ENCODE peak calls at places on chromosomes 4 and X, in eight cellular contexts. One of them, this sample, is unnamed.
A peak's percentile ranks its signal among the peaks of the same experiment; 100 is the strongest.

GRCh38 chr4:100539706-100540105 is 21.9 kb upstream of the EMCN start:
- DNase-seq in H9: no peak
- DNase-seq in psoas muscle: no peak
- DNase-seq in CD4-positive, alpha-beta T cell: no peak
- DNase-seq in PC-9: no peak
- DNase-seq in thoracic aorta: no peak
- DNase-seq in upper lobe of right lung: no peak
- DNase-seq in IMR-90: no peak
- DNase-seq in this sample: no peak

GRCh38 chr4:80615099-80615498 is 279.6 kb downstream of the CFAP299 start:
- DNase-seq in H9: no peak
- DNase-seq in thoracic aorta: no peak
- DNase-seq in IMR-90: no peak
- DNase-seq in upper lobe of right lung: no peak
- DNase-seq in PC-9: no peak
- DNase-seq in psoas muscle: no peak
- DNase-seq in CD4-positive, alpha-beta T cell: no peak
- DNase-seq in this sample: no peak

GRCh38 chr4:184644553-184645307 is 4.5 kb downstream of the CASP3 start:
- DNase-seq in PC-9: no peak
- DNase-seq in thoracic aorta: no peak
- DNase-seq in IMR-90: peak; percentile 40
- DNase-seq in H9: no peak
- DNase-seq in upper lobe of right lung: no peak
- DNase-seq in psoas muscle: no peak
- DNase-seq in CD4-positive, alpha-beta T cell: no peak
- DNase-seq in this sample: no peak

GRCh38 chrX:68433981-68434299 is 645 bp upstream of the OPHN1 start:
- DNase-seq in H9: no peak
- DNase-seq in thoracic aorta: no peak
- DNase-seq in CD4-positive, alpha-beta T cell: no peak
- DNase-seq in upper lobe of right lung: no peak
- DNase-seq in IMR-90: no peak
- DNase-seq in PC-9: no peak
- DNase-seq in psoas muscle: no peak
- DNase-seq in this sample: no peak

GRCh38 chr4:102684605-102685052 is 76.1 kb downstream of the MANBA start:
- DNase-seq in upper lobe of right lung: no peak
- DNase-seq in psoas muscle: no peak
- DNase-seq in H9: no peak
- DNase-seq in IMR-90: peak; percentile 92
- DNase-seq in thoracic aorta: no peak
- DNase-seq in PC-9: no peak
- DNase-seq in CD4-positive, alpha-beta T cell: no peak
- DNase-seq in this sample: peak; percentile 76

GRCh38 chrX:53479295-53479694 is 45.1 kb upstream of the HSD17B10 start:
- DNase-seq in upper lobe of right lung: no peak
- DNase-seq in CD4-positive, alpha-beta T cell: no peak
- DNase-seq in IMR-90: peak; percentile 16
- DNase-seq in psoas muscle: no peak
- DNase-seq in thoracic aorta: no peak
- DNase-seq in H9: peak; percentile 55
- DNase-seq in PC-9: no peak
- DNase-seq in this sample: no peak

GRCh38 chr4:44632733-44633132 is 18.7 kb downstream of the YIPF7 start:
- DNase-seq in IMR-90: no peak
- DNase-seq in psoas muscle: no peak
- DNase-seq in CD4-positive, alpha-beta T cell: no peak
- DNase-seq in thoracic aorta: no peak
- DNase-seq in H9: no peak
- DNase-seq in upper lobe of right lung: no peak
- DNase-seq in PC-9: no peak
- DNase-seq in this sample: no peak

GRCh38 chr4:5928241-5928640 is 35.4 kb upstream of the CRMP1 start:
- DNase-seq in PC-9: no peak
- DNase-seq in CD4-positive, alpha-beta T cell: no peak
- DNase-seq in IMR-90: no peak
- DNase-seq in thoracic aorta: no peak
- DNase-seq in H9: no peak
- DNase-seq in upper lobe of right lung: no peak
- DNase-seq in psoas muscle: no peak
- DNase-seq in this sample: no peak

GRCh38 chrX:63739885-63740284 is 45.1 kb downstream of the ARHGEF9 start:
- DNase-seq in CD4-positive, alpha-beta T cell: no peak
- DNase-seq in PC-9: no peak
- DNase-seq in IMR-90: no peak
- DNase-seq in psoas muscle: no peak
- DNase-seq in thoracic aorta: no peak
- DNase-seq in upper lobe of right lung: no peak
- DNase-seq in H9: peak; percentile 30
- DNase-seq in this sample: no peak

GRCh38 chr4:138175337-138175794 is 66.8 kb downstream of the SLC7A11 start:
- DNase-seq in upper lobe of right lung: no peak
- DNase-seq in CD4-positive, alpha-beta T cell: no peak
- DNase-seq in thoracic aorta: no peak
- DNase-seq in PC-9: no peak
- DNase-seq in H9: no peak
- DNase-seq in IMR-90: peak; percentile 61
- DNase-seq in psoas muscle: no peak
- DNase-seq in this sample: no peak

GRCh38 chr4:138512766-138513165 is 270.6 kb upstream of the SLC7A11 start:
- DNase-seq in H9: no peak
- DNase-seq in IMR-90: no peak
- DNase-seq in thoracic aorta: no peak
- DNase-seq in PC-9: no peak
- DNase-seq in upper lobe of right lung: no peak
- DNase-seq in psoas muscle: no peak
- DNase-seq in CD4-positive, alpha-beta T cell: no peak
- DNase-seq in this sample: no peak

GRCh38 chr4:46506876-46507275 is 116.9 kb upstream of the GABRA2 start:
- DNase-seq in upper lobe of right lung: no peak
- DNase-seq in psoas muscle: no peak
- DNase-seq in IMR-90: no peak
- DNase-seq in H9: no peak
- DNase-seq in CD4-positive, alpha-beta T cell: no peak
- DNase-seq in PC-9: no peak
- DNase-seq in thoracic aorta: no peak
- DNase-seq in this sample: peak; percentile 26

GRCh38 chr4:86834901-86835300 is 14.3 kb downstream of the SLC10A6 start:
- DNase-seq in thoracic aorta: no peak
- DNase-seq in CD4-positive, alpha-beta T cell: no peak
- DNase-seq in upper lobe of right lung: no peak
- DNase-seq in psoas muscle: no peak
- DNase-seq in IMR-90: peak; percentile 89
- DNase-seq in PC-9: no peak
- DNase-seq in H9: no peak
- DNase-seq in this sample: no peak

GRCh38 chrX:40943093-40943641 is 142.1 kb upstream of the USP9X start:
- DNase-seq in psoas muscle: no peak
- DNase-seq in IMR-90: no peak
- DNase-seq in upper lobe of right lung: no peak
- DNase-seq in CD4-positive, alpha-beta T cell: no peak
- DNase-seq in PC-9: no peak
- DNase-seq in H9: no peak
- DNase-seq in thoracic aorta: no peak
- DNase-seq in this sample: no peak

GRCh38 chr4:113153529-113154101 is 104.2 kb downstream of the ANK2 start:
- DNase-seq in CD4-positive, alpha-beta T cell: no peak
- DNase-seq in PC-9: no peak
- DNase-seq in upper lobe of right lung: no peak
- DNase-seq in psoas muscle: no peak
- DNase-seq in thoracic aorta: no peak
- DNase-seq in IMR-90: no peak
- DNase-seq in H9: no peak
- DNase-seq in this sample: peak; percentile 8

GRCh38 chr4:40856836-40857362 is 107.1 kb downstream of the NSUN7 start:
- DNase-seq in H9: peak; percentile 91
- DNase-seq in psoas muscle: peak; percentile 66
- DNase-seq in upper lobe of right lung: peak; percentile 88
- DNase-seq in IMR-90: peak; percentile 38
- DNase-seq in PC-9: no peak
- DNase-seq in thoracic aorta: no peak
- DNase-seq in CD4-positive, alpha-beta T cell: peak; percentile 53
- DNase-seq in this sample: no peak

GRCh38 chrX:105167233-105167632 is 53.3 kb downstream of the TEX13A start:
- DNase-seq in upper lobe of right lung: no peak
- DNase-seq in PC-9: no peak
- DNase-seq in IMR-90: no peak
- DNase-seq in H9: no peak
- DNase-seq in CD4-positive, alpha-beta T cell: no peak
- DNase-seq in thoracic aorta: no peak
- DNase-seq in psoas muscle: no peak
- DNase-seq in this sample: no peak

GRCh38 chr4:7629855-7630254 is 195.1 kb upstream of the PSAPL1 start:
- DNase-seq in CD4-positive, alpha-beta T cell: no peak
- DNase-seq in PC-9: no peak
- DNase-seq in thoracic aorta: no peak
- DNase-seq in psoas muscle: no peak
- DNase-seq in H9: no peak
- DNase-seq in IMR-90: no peak
- DNase-seq in upper lobe of right lung: no peak
- DNase-seq in this sample: no peak

GRCh38 chrX:22652596-22652995 is 347.2 kb upstream of the DDX53 start:
- DNase-seq in thoracic aorta: no peak
- DNase-seq in H9: peak; percentile 60
- DNase-seq in CD4-positive, alpha-beta T cell: no peak
- DNase-seq in IMR-90: peak; percentile 50
- DNase-seq in psoas muscle: no peak
- DNase-seq in PC-9: no peak
- DNase-seq in upper lobe of right lung: no peak
- DNase-seq in this sample: no peak

GRCh38 chr4:3486556-3487270 is 23.6 kb downstream of the DOK7 start:
- DNase-seq in CD4-positive, alpha-beta T cell: no peak
- DNase-seq in thoracic aorta: no peak
- DNase-seq in upper lobe of right lung: no peak
- DNase-seq in psoas muscle: no peak
- DNase-seq in IMR-90: no peak
- DNase-seq in PC-9: no peak
- DNase-seq in H9: no peak
- DNase-seq in this sample: no peak

GRCh38 chr4:89724716-89725115 is 112.2 kb downstream of the SNCA start:
- DNase-seq in IMR-90: peak; percentile 91
- DNase-seq in H9: no peak
- DNase-seq in thoracic aorta: no peak
- DNase-seq in upper lobe of right lung: no peak
- DNase-seq in PC-9: no peak
- DNase-seq in psoas muscle: no peak
- DNase-seq in CD4-positive, alpha-beta T cell: no peak
- DNase-seq in this sample: peak; percentile 18
- H3K27ac ChIP-seq in IMR-90: no peak overlapping the region
- H3K27ac ChIP-seq in H9: no peak overlapping the region
- H3K27ac ChIP-seq in thoracic aorta: no peak overlapping the region
- H3K27ac ChIP-seq in upper lobe of right lung: no peak overlapping the region
- H3K27ac ChIP-seq in PC-9: no peak overlapping the region
- H3K27ac ChIP-seq in psoas muscle: no peak overlapping the region
- H3K27ac ChIP-seq in CD4-positive, alpha-beta T cell: no peak overlapping the region
- H3K27ac ChIP-seq in this sample: peak overlapping the region; percentile 40

DNA sequence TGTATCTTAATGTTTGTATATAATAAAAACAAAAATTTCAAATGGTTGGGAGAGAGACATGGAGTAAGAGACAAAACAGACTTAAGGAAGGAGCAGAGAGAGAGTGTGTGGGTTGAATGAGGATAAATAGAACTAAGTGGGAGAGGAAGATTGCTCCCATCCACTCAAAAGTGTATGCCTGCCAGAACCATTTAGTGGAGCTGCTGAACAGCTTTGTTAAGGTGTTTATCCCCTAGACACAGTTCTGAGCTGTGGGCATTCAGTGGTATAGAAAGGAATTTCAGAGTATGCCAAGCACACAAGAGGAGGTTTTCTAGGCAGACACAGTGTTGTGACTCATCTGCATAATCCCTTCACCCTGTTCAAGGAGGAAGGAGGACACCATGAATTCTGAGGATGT is 508.6 kb upstream of the EPHA5 start:
- DNase-seq in thoracic aorta: no peak
- DNase-seq in H9: no peak
- DNase-seq in IMR-90: no peak
- DNase-seq in psoas muscle: no peak
- DNase-seq in CD4-positive, alpha-beta T cell: no peak
- DNase-seq in upper lobe of right lung: no peak
- DNase-seq in PC-9: no peak
- DNase-seq in this sample: peak; percentile 10
- H3K27ac ChIP-seq in thoracic aorta: no peak overlapping the region
- H3K27ac ChIP-seq in H9: no peak overlapping the region
- H3K27ac ChIP-seq in IMR-90: no peak overlapping the region
- H3K27ac ChIP-seq in psoas muscle: no peak overlapping the region
- H3K27ac ChIP-seq in CD4-positive, alpha-beta T cell: no peak overlapping the region
- H3K27ac ChIP-seq in upper lobe of right lung: no peak overlapping the region
- H3K27ac ChIP-seq in PC-9: no peak overlapping the region
- H3K27ac ChIP-seq in this sample: no peak overlapping the region

DNA sequence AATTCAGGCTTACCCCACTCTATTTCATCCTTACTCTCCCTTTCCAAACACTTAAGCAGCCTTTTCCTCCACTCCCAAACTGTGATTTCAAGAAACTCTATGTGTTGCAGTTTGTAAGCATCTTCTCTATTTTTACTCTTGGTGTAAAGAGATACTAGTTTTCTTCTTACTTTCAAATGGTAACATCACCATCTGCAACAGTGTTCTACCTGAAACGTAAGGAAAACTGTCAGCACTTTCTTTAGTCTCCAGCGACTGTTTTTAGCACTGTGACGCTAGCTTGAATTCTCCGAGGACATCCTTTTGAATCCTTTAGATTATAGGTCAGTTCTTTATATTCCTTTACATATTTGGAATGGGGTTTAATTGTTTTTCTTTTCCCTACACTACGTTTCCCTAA is 335.2 kb downstream of the PDGFC start:
- DNase-seq in upper lobe of right lung: no peak
- DNase-seq in thoracic aorta: no peak
- DNase-seq in CD4-positive, alpha-beta T cell: no peak
- DNase-seq in PC-9: no peak
- DNase-seq in psoas muscle: no peak
- DNase-seq in H9: no peak
- DNase-seq in IMR-90: no peak
- DNase-seq in this sample: no peak
- H3K27ac ChIP-seq in upper lobe of right lung: no peak overlapping the region
- H3K27ac ChIP-seq in thoracic aorta: no peak overlapping the region
- H3K27ac ChIP-seq in CD4-positive, alpha-beta T cell: no peak overlapping the region
- H3K27ac ChIP-seq in PC-9: no peak overlapping the region
- H3K27ac ChIP-seq in psoas muscle: no peak overlapping the region
- H3K27ac ChIP-seq in H9: no peak overlapping the region
- H3K27ac ChIP-seq in IMR-90: no peak overlapping the region
- H3K27ac ChIP-seq in this sample: no peak overlapping the region

DNA sequence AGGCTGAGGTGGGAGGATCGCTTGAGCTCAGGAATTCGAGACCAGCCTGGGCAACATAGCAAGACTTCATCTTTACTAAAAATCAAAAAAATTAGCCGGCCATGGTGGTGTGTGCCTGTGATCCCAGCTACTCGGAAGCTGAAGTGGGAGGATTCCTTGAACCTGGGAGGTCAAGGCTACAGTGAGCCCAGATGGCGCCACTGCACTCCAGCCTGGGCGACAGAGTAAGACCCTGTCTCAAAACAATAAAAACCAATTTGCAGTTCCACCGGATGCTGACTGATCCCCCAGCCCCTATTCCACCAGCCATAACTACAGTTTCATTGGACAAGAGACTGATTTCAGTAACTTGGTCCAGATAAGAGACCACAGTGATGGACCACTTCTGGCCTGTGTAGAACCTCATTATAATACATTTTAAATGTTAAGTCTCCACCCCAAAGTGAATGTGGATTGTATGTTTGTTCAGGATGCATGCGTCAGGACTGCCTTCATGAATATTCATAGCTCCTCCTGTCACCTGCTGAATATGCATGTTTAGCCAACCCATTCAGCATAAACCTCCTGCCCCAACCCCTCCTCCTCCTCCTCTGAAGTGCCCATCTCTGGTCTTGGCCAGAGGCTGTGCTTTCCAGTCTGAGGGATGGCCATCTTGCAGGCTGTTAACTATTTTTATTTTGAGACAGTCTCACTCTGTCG is 2.3 kb upstream of the SLBP start:
- DNase-seq in upper lobe of right lung: peak; percentile 36
- DNase-seq in IMR-90: no peak
- DNase-seq in PC-9: no peak
- DNase-seq in H9: peak; percentile 67
- DNase-seq in CD4-positive, alpha-beta T cell: no peak
- DNase-seq in psoas muscle: no peak
- DNase-seq in thoracic aorta: no peak
- DNase-seq in this sample: no peak
- H3K27ac ChIP-seq in upper lobe of right lung: no peak overlapping the region
- H3K27ac ChIP-seq in IMR-90: no peak overlapping the region
- H3K27ac ChIP-seq in PC-9: peak overlapping the region; percentile 96
- H3K27ac ChIP-seq in H9: no peak overlapping the region
- H3K27ac ChIP-seq in CD4-positive, alpha-beta T cell: no peak overlapping the region
- H3K27ac ChIP-seq in psoas muscle: peak overlapping the region; percentile 32
- H3K27ac ChIP-seq in thoracic aorta: no peak overlapping the region
- H3K27ac ChIP-seq in this sample: no peak overlapping the region